ENCODE peak calls at places on chromosomes 3 and 15, in nine cellular contexts. One of them, this sample, is unnamed. For H3K27me3 and H3K4me1, the result is how much of the 10 kb centered on the place peaks cover.

GRCh38 chr15:78243076-78243475 is 8.7 kb upstream of the ACSBG1 start:
- DNase-seq in HepG2: no peak
- DNase-seq in K562: no peak
- DNase-seq in endothelial cell of umbilical vein: no peak
- DNase-seq in prostate gland: no peak
- DNase-seq in GM23338: no peak
- DNase-seq in HCT116: no peak
- DNase-seq in spleen: no peak
- DNase-seq in upper lobe of left lung: no peak
- DNase-seq in this sample: no peak

GRCh38 chr3:117127147-117127546 is 417.6 kb downstream of the TUSC7 start:
- DNase-seq in HepG2: no peak
- DNase-seq in K562: no peak
- DNase-seq in endothelial cell of umbilical vein: no peak
- DNase-seq in prostate gland: no peak
- DNase-seq in GM23338: no peak
- DNase-seq in HCT116: no peak
- DNase-seq in spleen: no peak
- DNase-seq in upper lobe of left lung: no peak
- DNase-seq in this sample: no peak

GRCh38 chr3:139317660-139318430 is 26.0 kb upstream of the MRPS22 start:
- DNase-seq in HepG2: no peak
- DNase-seq in K562: peak
- DNase-seq in endothelial cell of umbilical vein: no peak
- DNase-seq in prostate gland: no peak
- DNase-seq in GM23338: no peak
- DNase-seq in HCT116: peak
- DNase-seq in spleen: no peak
- DNase-seq in upper lobe of left lung: no peak
- DNase-seq in this sample: peak

GRCh38 chr15:89515477-89515876 is 19.1 kb upstream of the RHCG start:
- DNase-seq in HepG2: no peak
- DNase-seq in K562: no peak
- DNase-seq in endothelial cell of umbilical vein: no peak
- DNase-seq in prostate gland: no peak
- DNase-seq in GM23338: no peak
- DNase-seq in HCT116: no peak
- DNase-seq in spleen: no peak
- DNase-seq in upper lobe of left lung: no peak
- DNase-seq in this sample: peak

GRCh38 chr3:178205750-178206149 is 330.5 kb upstream of the KCNMB2 start:
- DNase-seq in HepG2: no peak
- DNase-seq in K562: no peak
- DNase-seq in endothelial cell of umbilical vein: no peak
- DNase-seq in prostate gland: no peak
- DNase-seq in GM23338: no peak
- DNase-seq in HCT116: no peak
- DNase-seq in spleen: no peak
- DNase-seq in upper lobe of left lung: no peak
- DNase-seq in this sample: no peak

GRCh38 chr3:190444036-190444435 is 5.7 kb downstream of the TMEM207 start:
- DNase-seq in HepG2: no peak
- DNase-seq in K562: no peak
- DNase-seq in endothelial cell of umbilical vein: no peak
- DNase-seq in prostate gland: no peak
- DNase-seq in GM23338: no peak
- DNase-seq in HCT116: no peak
- DNase-seq in spleen: no peak
- DNase-seq in upper lobe of left lung: no peak
- DNase-seq in this sample: no peak

GRCh38 chr3:52248165-52248541 is 2.6 kb downstream of the PPM1M start:
- DNase-seq in HepG2: no peak
- DNase-seq in K562: no peak
- DNase-seq in endothelial cell of umbilical vein: no peak
- DNase-seq in prostate gland: no peak
- DNase-seq in GM23338: no peak
- DNase-seq in HCT116: no peak
- DNase-seq in spleen: peak
- DNase-seq in upper lobe of left lung: no peak
- DNase-seq in this sample: no peak

GRCh38 chr3:133578548-133579191 is 5.2 kb downstream of the CDV3 start:
- DNase-seq in HepG2: peak
- DNase-seq in K562: peak
- DNase-seq in endothelial cell of umbilical vein: peak
- DNase-seq in prostate gland: no peak
- DNase-seq in GM23338: peak
- DNase-seq in HCT116: peak
- DNase-seq in spleen: no peak
- DNase-seq in upper lobe of left lung: no peak
- DNase-seq in this sample: no peak

GRCh38 chr15:92595506-92596337 is 59.9 kb downstream of the FAM174B start:
- DNase-seq in HepG2: no peak
- DNase-seq in K562: no peak
- DNase-seq in endothelial cell of umbilical vein: peak
- DNase-seq in prostate gland: no peak
- DNase-seq in GM23338: no peak
- DNase-seq in HCT116: no peak
- DNase-seq in spleen: no peak
- DNase-seq in upper lobe of left lung: peak
- DNase-seq in this sample: no peak
- H3K27me3 ChIP-seq in HepG2: under half
- H3K27me3 ChIP-seq in K562: half or more
- H3K27me3 ChIP-seq in endothelial cell of umbilical vein: under half
- H3K27me3 ChIP-seq in prostate gland: under half
- H3K27me3 ChIP-seq in GM23338: under half
- H3K27me3 ChIP-seq in HCT116: half or more
- H3K27me3 ChIP-seq in spleen: under half
- H3K27me3 ChIP-seq in upper lobe of left lung: under half
- H3K27me3 ChIP-seq in this sample: under half

GRCh38 chr3:129180461-129180860 is 3.2 kb downstream of the CNBP start:
- DNase-seq in HepG2: no peak
- DNase-seq in K562: no peak
- DNase-seq in endothelial cell of umbilical vein: no peak
- DNase-seq in prostate gland: no peak
- DNase-seq in GM23338: no peak
- DNase-seq in HCT116: no peak
- DNase-seq in spleen: no peak
- DNase-seq in upper lobe of left lung: no peak
- DNase-seq in this sample: no peak
- H3K4me1 ChIP-seq in HepG2: half or more
- H3K4me1 ChIP-seq in K562: under half
- H3K4me1 ChIP-seq in endothelial cell of umbilical vein: under half
- H3K4me1 ChIP-seq in prostate gland: under half
- H3K4me1 ChIP-seq in GM23338: under half
- H3K4me1 ChIP-seq in HCT116: under half
- H3K4me1 ChIP-seq in spleen: half or more
- H3K4me1 ChIP-seq in upper lobe of left lung: half or more
- H3K4me1 ChIP-seq in this sample: half or more

GRCh38 chr3:44712455-44713075 is at the start of gene ZNF502:
- DNase-seq in HepG2: no peak
- DNase-seq in K562: peak
- DNase-seq in endothelial cell of umbilical vein: peak
- DNase-seq in prostate gland: peak
- DNase-seq in GM23338: peak
- DNase-seq in HCT116: peak
- DNase-seq in spleen: peak
- DNase-seq in upper lobe of left lung: peak
- DNase-seq in this sample: peak
- TF ChIP-seq POLR2AphosphoS5 in HepG2: no peak
- TF ChIP-seq POLR2AphosphoS5 in K562: no peak
- TF ChIP-seq POLR2AphosphoS5 in endothelial cell of umbilical vein: peak
- TF ChIP-seq POLR2AphosphoS5 in prostate gland: peak
- TF ChIP-seq POLR2AphosphoS5 in GM23338: peak
- TF ChIP-seq POLR2AphosphoS5 in HCT116: peak
- TF ChIP-seq POLR2AphosphoS5 in spleen: peak
- TF ChIP-seq POLR2AphosphoS5 in upper lobe of left lung: peak
- TF ChIP-seq POLR2AphosphoS5 in this sample: no peak

DNA sequence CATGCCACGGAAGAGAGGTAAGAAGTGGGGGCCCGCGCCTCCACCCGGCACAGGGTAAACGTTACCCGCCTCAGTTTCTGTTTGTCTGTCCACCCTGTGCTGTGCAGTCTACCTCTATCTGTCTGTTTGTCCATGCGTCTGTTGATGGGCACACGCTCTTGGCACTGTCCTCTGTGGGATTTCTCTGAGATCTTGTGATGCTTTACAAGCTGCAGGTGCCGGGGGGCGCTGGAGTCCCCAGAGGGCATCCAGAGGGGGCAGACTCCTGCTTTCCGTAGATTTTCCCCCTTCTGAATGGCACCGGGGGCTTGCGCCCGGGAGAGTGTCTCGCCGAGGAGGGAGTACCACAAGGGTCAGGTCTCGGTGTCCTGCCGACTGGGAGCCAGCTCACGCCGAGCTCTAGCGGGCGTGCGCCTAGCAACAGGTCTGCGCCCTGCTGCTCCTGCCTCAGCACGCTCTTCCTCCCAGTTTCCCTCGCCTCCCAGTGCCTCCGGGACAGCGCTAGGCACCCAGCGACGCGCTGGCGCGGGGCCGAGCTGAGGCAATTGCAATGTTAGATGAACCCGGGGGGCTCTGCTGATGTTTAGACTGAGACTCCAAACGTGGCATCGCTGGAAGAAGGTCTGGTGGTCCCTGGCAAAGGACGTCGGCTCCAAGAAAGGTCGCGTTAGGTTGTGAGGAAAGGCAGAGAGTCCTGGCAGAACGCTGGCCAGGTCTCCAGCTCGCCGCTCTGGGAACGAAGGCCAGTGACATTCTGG is 667 bp downstream of the CEMIP start:
- DNase-seq in HepG2: peak
- DNase-seq in K562: no peak
- DNase-seq in endothelial cell of umbilical vein: peak
- DNase-seq in prostate gland: peak
- DNase-seq in GM23338: peak
- DNase-seq in HCT116: no peak
- DNase-seq in spleen: no peak
- DNase-seq in upper lobe of left lung: peak
- DNase-seq in this sample: no peak
- H3K27me3 ChIP-seq in HepG2: under half
- H3K27me3 ChIP-seq in K562: under half
- H3K27me3 ChIP-seq in endothelial cell of umbilical vein: under half
- H3K27me3 ChIP-seq in prostate gland: under half
- H3K27me3 ChIP-seq in GM23338: under half
- H3K27me3 ChIP-seq in HCT116: under half
- H3K27me3 ChIP-seq in spleen: half or more
- H3K27me3 ChIP-seq in upper lobe of left lung: under half
- H3K27me3 ChIP-seq in this sample: under half

GRCh38 chr3:168089179-168089771 is 6.4 kb downstream of the GOLIM4 start:
- DNase-seq in HepG2: no peak
- DNase-seq in K562: no peak
- DNase-seq in endothelial cell of umbilical vein: no peak
- DNase-seq in prostate gland: no peak
- DNase-seq in GM23338: no peak
- DNase-seq in HCT116: no peak
- DNase-seq in spleen: no peak
- DNase-seq in upper lobe of left lung: no peak
- DNase-seq in this sample: no peak
- H3K4me1 ChIP-seq in HepG2: half or more
- H3K4me1 ChIP-seq in K562: half or more
- H3K4me1 ChIP-seq in endothelial cell of umbilical vein: under half
- H3K4me1 ChIP-seq in prostate gland: under half
- H3K4me1 ChIP-seq in GM23338: under half
- H3K4me1 ChIP-seq in HCT116: under half
- H3K4me1 ChIP-seq in spleen: under half
- H3K4me1 ChIP-seq in upper lobe of left lung: under half
- H3K4me1 ChIP-seq in this sample: under half